ENCODE peak calls at places on chromosome 19, in ten cellular contexts. L is suprapubic skin, I is sigmoid colon, U is A549, P is K562, K is stomach, A is ovary, V is H1, J is transverse colon, F is upper lobe of left lung. C is an unnamed sample.

GRCh38 chr19:4267101-4267900 is 11.8 kb upstream of the SHD start:
- DNase-seq in V (peak; percentile 90), P (peak; percentile 88), U (peak; percentile 61), I (no peak), J (peak; percentile 68), A (peak; percentile 72), F (peak; percentile 83), L (no peak), K (peak; percentile 63), C (peak; percentile 28)

GRCh38 chr19:13764821-13765394 is 586 bp downstream of the MRI1 start:
- DNase-seq in L (no peak), P (peak; percentile 41), K (peak; percentile 43), A (no peak), F (peak; percentile 91), J (peak; percentile 42), I (no peak), U (no peak), V (peak; percentile 55), C (no peak)

GRCh38 chr19:49684251-49684982 is 5.0 kb upstream of the ADM5 start:
- DNase-seq in V (peak; percentile 84), A (peak; percentile 40), P (peak; percentile 37), U (peak; percentile 75), I (no peak), J (no peak), F (peak; percentile 83), L (no peak), K (no peak), C (no peak)

GRCh38 chr19:13091400-13092161 is 11.1 kb downstream of the LYL1 start:
- DNase-seq in P (no peak), U (no peak), K (no peak), F (no peak), L (no peak), J (no peak), A (peak; percentile 82), I (peak; percentile 91), V (peak; percentile 65), C (peak; percentile 61)

GRCh38 chr19:16073988-16074387 is 2.3 kb upstream of the TPM4 start:
- DNase-seq in V (peak; percentile 27), A (no peak), J (no peak), K (no peak), L (peak; percentile 31), I (peak; percentile 85), F (no peak), U (no peak), P (no peak), C (no peak)

GRCh38 chr19:3499738-3500428 is 591 bp downstream of the DOHH start:
- DNase-seq in V (no peak), J (no peak), F (no peak), P (no peak), U (no peak), A (no peak), L (no peak), I (no peak), K (no peak), C (no peak)

GRCh38 chr19:18406749-18407148 is 9.3 kb upstream of the LRRC25 start:
- DNase-seq in F (no peak), K (no peak), J (no peak), A (no peak), P (no peak), U (no peak), L (no peak), I (no peak), V (no peak), C (no peak)

GRCh38 chr19:49988007-49988406 is 27.0 kb upstream of the SIGLEC11 start:
- DNase-seq in I (no peak), J (no peak), L (no peak), V (no peak), F (no peak), K (no peak), P (no peak), U (no peak), A (no peak), C (no peak)

GRCh38 chr19:58033741-58034475 is at the start of gene ZSCAN1:
- DNase-seq in J (peak; percentile 66), U (no peak), V (peak; percentile 96), A (peak; percentile 84), L (peak; percentile 73), P (no peak), K (peak; percentile 40), I (peak; percentile 89), F (peak; percentile 90), C (peak; percentile 38)

GRCh38 chr19:3986260-3987041 is 1.2 kb upstream of the EEF2 start:
- DNase-seq in V (no peak), K (peak; percentile 57), L (no peak), A (peak; percentile 40), U (peak; percentile 51), J (peak; percentile 70), P (peak; percentile 85), F (no peak), I (no peak), C (no peak)

GRCh38 chr19:35125270-35125717 is 9.6 kb downstream of the LGI4 start:
- DNase-seq in V (no peak), F (peak; percentile 74), U (no peak), I (no peak), A (no peak), L (no peak), K (no peak), P (no peak), J (no peak), C (no peak)
- H3K4me1 ChIP-seq in V (peaks cover 9% of the 10 kb centered on the region), F (peaks cover 17% of the 10 kb centered on the region), U (peaks cover 24% of the 10 kb centered on the region), I (no peaks in the 10 kb centered on the region), A (peaks cover 4% of the 10 kb centered on the region), L (peaks cover 86% of the 10 kb centered on the region), K (peaks cover 65% of the 10 kb centered on the region), P (peaks cover 34% of the 10 kb centered on the region), J (peaks cover 68% of the 10 kb centered on the region), C (no peaks in the 10 kb centered on the region)

GRCh38 chr19:8355631-8356402 is 8.1 kb upstream of the ANGPTL4 start:
- DNase-seq in A (no peak), P (peak; percentile 86), V (no peak), J (no peak), F (no peak), I (no peak), L (peak; percentile 67), U (no peak), K (no peak), C (peak; percentile 64)
- TF ChIP-seq POLR2A in A (no peak), P (no peak), V (no peak), J (no peak), F (no peak), I (no peak), L (no peak), U (no peak), K (no peak), C (no peak)

DNA sequence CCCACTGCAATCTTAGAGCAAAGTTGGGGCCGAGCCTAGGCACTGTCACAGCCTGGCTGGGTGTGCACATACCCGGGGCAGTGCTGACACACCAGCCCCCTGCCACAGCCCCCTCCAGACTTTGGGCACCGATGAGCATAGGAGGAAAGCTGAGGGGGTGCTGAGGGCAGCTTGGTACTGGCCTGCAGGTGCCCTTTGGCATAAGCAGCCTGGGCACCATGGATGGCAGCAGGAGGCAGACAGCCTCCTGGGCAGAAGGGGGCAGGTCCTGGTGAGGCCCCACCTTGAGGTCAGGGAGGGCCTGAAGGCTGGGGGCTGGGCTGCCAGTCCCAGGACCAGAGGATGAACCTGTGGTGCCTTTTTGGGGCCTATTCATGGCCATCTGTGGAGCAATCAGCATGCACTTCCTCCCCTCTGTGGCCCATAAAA is 8.2 kb downstream of the IGFL4 start:
- DNase-seq in P (no peak), U (no peak), L (no peak), A (no peak), K (no peak), V (no peak), J (no peak), F (no peak), I (no peak), C (no peak)
- TF ChIP-seq EP300 in P (no peak), U (no peak), L (no peak), A (no peak), K (no peak), V (no peak), J (no peak), F (no peak), I (no peak), C (no peak)

GRCh38 chr19:38081547-38082255 is 142.3 kb downstream of the DPF1 start:
- DNase-seq in L (no peak), F (peak; percentile 76), K (no peak), J (no peak), P (no peak), V (no peak), U (no peak), I (no peak), A (no peak), C (no peak)

GRCh38 chr19:38082256-38083118 is 141.5 kb downstream of the DPF1 start:
- DNase-seq in F (peak; percentile 85), L (no peak), V (no peak), U (no peak), A (no peak), J (no peak), P (no peak), K (no peak), I (no peak), C (no peak)

GRCh38 chr19:38076337-38076736 is 147.7 kb downstream of the DPF1 start:
- DNase-seq in U (no peak), P (no peak), L (no peak), A (no peak), F (no peak), J (no peak), V (no peak), K (no peak), I (no peak), C (no peak)

GRCh38 chr19:38079926-38080380 is 144.1 kb downstream of the DPF1 start:
- DNase-seq in P (no peak), J (no peak), V (no peak), I (no peak), L (no peak), U (peak; percentile 92), A (no peak), F (no peak), K (peak; percentile 29), C (no peak)

DNA sequence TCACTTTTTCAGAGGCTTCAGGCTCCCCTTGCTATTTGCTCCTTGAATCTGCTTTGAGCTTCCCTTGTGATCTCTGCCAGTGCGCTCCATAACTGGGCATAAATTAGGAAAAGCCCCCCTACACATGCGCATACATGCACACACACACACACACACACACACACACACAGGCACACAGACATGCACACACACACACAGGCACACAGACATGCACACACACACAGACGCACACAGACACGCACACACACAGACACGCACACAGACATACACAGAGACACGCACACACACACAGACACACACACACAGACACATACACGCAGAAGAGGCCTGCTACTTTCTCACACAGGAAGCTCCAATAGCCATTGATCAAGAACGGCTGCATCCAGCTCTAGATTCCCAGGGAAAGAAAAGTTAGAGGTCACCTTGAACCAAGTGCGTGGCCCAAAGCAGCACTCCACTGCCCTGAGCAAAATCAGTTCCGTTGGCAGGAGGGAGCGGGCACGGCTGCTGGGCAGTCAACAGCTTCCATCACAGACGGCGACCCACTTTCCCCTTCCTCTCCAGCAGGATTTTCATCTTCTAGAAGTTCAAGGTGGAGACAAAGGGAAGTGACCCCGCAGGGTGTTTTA is 145.6 kb downstream of the DPF1 start:
- DNase-seq in I (no peak), L (no peak), P (no peak), U (no peak), F (no peak), V (no peak), A (no peak), K (no peak), J (no peak), C (no peak)
- H3K4me1 ChIP-seq in I (no peaks in the 10 kb centered on the region), L (no peaks in the 10 kb centered on the region), P (no peaks in the 10 kb centered on the region), U (peaks cover 20% of the 10 kb centered on the region), F (peaks cover 2% of the 10 kb centered on the region), V (no peaks in the 10 kb centered on the region), A (no peaks in the 10 kb centered on the region), K (peaks cover 6% of the 10 kb centered on the region), J (no peaks in the 10 kb centered on the region), C (no peaks in the 10 kb centered on the region)

C was measured in tibial nerve.